ENCODE peak calls at places on chromosomes 2 and 18, in ten cellular contexts. D is RWPE1; Q is breast epithelium; Y is cardiac fibroblast; S is body of pancreas; T is astrocyte of the spinal cord; C is CD8-positive, alpha-beta T cell; I is psoas muscle; M is GM06990; R is Peyer's patch. J is an unnamed sample.
A peak's percentile ranks its signal among the peaks of the same experiment; 100 is the strongest.

GRCh38 chr2:160241251-160242137 is 41.4 kb upstream of the ITGB6 start:
- DNase-seq in R (peak; percentile 74), Q (peak; percentile 80), I (peak; percentile 45), M (no peak), C (no peak), Y (peak; percentile 76), T (peak; percentile 91), S (peak; percentile 86), D (peak; percentile 92), J (peak; percentile 28)

GRCh38 chr2:229695971-229696370 is 18.4 kb downstream of the DNER start:
- DNase-seq in Q (no peak), C (no peak), T (no peak), D (no peak), I (no peak), Y (no peak), S (no peak), R (no peak), M (no peak), J (no peak)

GRCh38 chr2:24122-24521 is 22.2 kb downstream of the FAM110C start:
- DNase-seq in M (no peak), R (no peak), I (no peak), Y (no peak), Q (no peak), T (no peak), S (peak; percentile 54), C (no peak), D (no peak), J (no peak)

GRCh38 chr18:3985030-3985429 is 470.1 kb downstream of the DLGAP1 start:
- DNase-seq in Q (no peak), M (no peak), I (no peak), T (peak; percentile 18), D (no peak), Y (no peak), R (no peak), S (no peak), C (no peak), J (no peak)

GRCh38 chr18:22211660-22212059 is 42.3 kb downstream of the GATA6 start:
- DNase-seq in S (peak; percentile 28), I (no peak), C (no peak), T (no peak), M (no peak), Q (no peak), D (no peak), R (no peak), Y (peak; percentile 62), J (no peak)

GRCh38 chr2:143229411-143229810 is 100.2 kb downstream of the ARHGAP15 start:
- DNase-seq in C (no peak), S (no peak), D (no peak), R (no peak), T (no peak), M (no peak), Q (no peak), I (no peak), Y (no peak), J (no peak)

GRCh38 chr18:9000736-9001135 is 101.8 kb upstream of the NDUFV2 start:
- DNase-seq in D (no peak), R (no peak), M (no peak), I (peak; percentile 25), S (no peak), T (no peak), C (no peak), Y (peak; percentile 71), Q (no peak), J (no peak)

GRCh38 chr2:27251786-27252185 is 11.1 kb downstream of the SLC30A3 start:
- DNase-seq in M (no peak), Q (no peak), S (no peak), R (no peak), Y (no peak), D (no peak), C (no peak), I (no peak), T (no peak), J (no peak)

GRCh38 chr2:134178109-134178877 is 75.6 kb upstream of the MGAT5 start:
- DNase-seq in Y (no peak), D (no peak), M (no peak), I (no peak), T (no peak), C (no peak), R (no peak), Q (no peak), S (no peak), J (no peak)

GRCh38 chr2:8551622-8552074 is 130.2 kb upstream of the ID2 start:
- DNase-seq in Y (no peak), T (no peak), R (peak; percentile 36), C (no peak), M (no peak), I (no peak), S (peak; percentile 8), Q (no peak), D (no peak), J (no peak)

GRCh38 chr2:195026261-195026660 is 630.8 kb upstream of the SLC39A10 start:
- DNase-seq in C (no peak), T (peak; percentile 53), S (no peak), R (no peak), I (no peak), Q (no peak), M (no peak), D (no peak), Y (no peak), J (no peak)

GRCh38 chr2:147442766-147443165 is 402.1 kb upstream of the ACVR2A start:
- DNase-seq in D (no peak), C (no peak), R (no peak), S (no peak), M (no peak), I (no peak), Y (peak; percentile 13), T (no peak), Q (no peak), J (no peak)

GRCh38 chr2:219434718-219435525 is at the start of gene SPEG:
- DNase-seq in C (no peak), Q (no peak), R (no peak), S (no peak), M (no peak), T (no peak), I (peak; percentile 74), D (no peak), Y (no peak), J (no peak)

GRCh38 chr2:219435701-219436100 is 1.1 kb downstream of the SPEG start:
- DNase-seq in C (no peak), R (no peak), D (no peak), S (no peak), T (no peak), I (no peak), Q (no peak), M (no peak), Y (no peak), J (no peak)

GRCh38 chr2:219434468-219434717 is 250 bp upstream of the SPEG start:
- DNase-seq in C (no peak), Q (no peak), I (no peak), D (no peak), S (no peak), M (no peak), Y (no peak), T (no peak), R (no peak), J (no peak)

GRCh38 chr2:219436491-219436890 is 1.8 kb downstream of the SPEG start:
- DNase-seq in I (no peak), D (no peak), S (no peak), Y (no peak), Q (no peak), R (no peak), C (no peak), T (no peak), M (no peak), J (no peak)

GRCh38 chr2:219433666-219434467 is 776 bp upstream of the SPEG start:
- DNase-seq in T (peak; percentile 50), M (no peak), Q (no peak), D (no peak), C (peak; percentile 25), Y (peak; percentile 77), R (no peak), S (no peak), I (peak; percentile 65), J (no peak)
- TF ChIP-seq CTCF in T (peak; percentile 55), M (peak; percentile 48), Q (no peak), D (no peak), C (no peak), Y (peak; percentile 52), R (peak; percentile 38), S (peak; percentile 20), I (peak; percentile 41), J (peak; percentile 14)

DNA sequence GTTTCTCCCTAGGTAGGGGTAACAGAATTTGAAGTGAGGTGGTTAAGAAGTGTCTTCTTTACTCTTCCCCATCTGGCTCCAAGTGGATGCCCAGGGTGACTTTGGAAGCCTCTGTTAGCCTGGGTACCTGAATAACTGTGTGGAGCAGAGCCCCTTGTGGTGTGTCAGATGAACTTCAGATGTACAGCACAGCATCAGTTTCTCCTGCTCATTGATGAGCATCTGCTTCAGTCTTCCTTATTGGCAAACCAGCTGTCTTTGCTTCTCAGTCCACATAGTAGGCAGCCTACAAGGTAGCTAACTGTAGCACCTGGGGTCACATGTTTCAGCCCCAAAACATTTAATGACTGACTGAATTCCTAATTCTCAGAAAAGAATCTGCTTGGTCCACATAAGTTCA is 56.2 kb upstream of the ATP8B1 start:
- DNase-seq in M (no peak), R (no peak), T (peak; percentile 14), Q (no peak), Y (peak; percentile 54), S (peak; percentile 18), I (no peak), D (peak; percentile 16), C (no peak), J (no peak)
- TF ChIP-seq CTCF in M (peak; percentile 71), R (peak; percentile 53), T (peak; percentile 54), Q (peak; percentile 18), Y (peak; percentile 65), S (peak; percentile 43), I (peak; percentile 31), D (no peak), C (no peak), J (peak; percentile 66)

DNA sequence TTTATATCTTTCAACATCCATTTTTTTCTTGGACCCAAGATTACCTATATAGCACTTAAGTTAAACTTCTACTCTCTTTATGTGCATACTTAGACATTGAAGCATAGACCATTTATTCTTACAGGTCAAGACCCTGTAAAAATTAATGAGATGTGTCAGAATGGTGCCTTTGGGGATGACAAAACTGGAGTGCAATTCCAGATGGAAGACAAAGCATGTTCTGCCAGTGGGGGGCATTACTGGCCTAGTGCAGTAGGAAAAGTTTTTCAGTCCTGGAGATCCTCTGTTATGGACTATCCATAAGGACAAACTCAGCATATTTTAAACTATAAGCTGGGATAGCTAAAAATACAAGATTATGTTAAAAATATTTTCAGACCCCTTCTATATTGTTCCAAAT is 57.8 kb upstream of the MMADHC start:
- DNase-seq in C (no peak), Q (no peak), I (no peak), D (no peak), M (no peak), T (peak; percentile 32), S (no peak), R (no peak), Y (peak; percentile 44), J (no peak)
- TF ChIP-seq CTCF in C (no peak), Q (no peak), I (no peak), D (no peak), M (no peak), T (peak; percentile 40), S (no peak), R (no peak), Y (peak; percentile 26), J (no peak)

DNA sequence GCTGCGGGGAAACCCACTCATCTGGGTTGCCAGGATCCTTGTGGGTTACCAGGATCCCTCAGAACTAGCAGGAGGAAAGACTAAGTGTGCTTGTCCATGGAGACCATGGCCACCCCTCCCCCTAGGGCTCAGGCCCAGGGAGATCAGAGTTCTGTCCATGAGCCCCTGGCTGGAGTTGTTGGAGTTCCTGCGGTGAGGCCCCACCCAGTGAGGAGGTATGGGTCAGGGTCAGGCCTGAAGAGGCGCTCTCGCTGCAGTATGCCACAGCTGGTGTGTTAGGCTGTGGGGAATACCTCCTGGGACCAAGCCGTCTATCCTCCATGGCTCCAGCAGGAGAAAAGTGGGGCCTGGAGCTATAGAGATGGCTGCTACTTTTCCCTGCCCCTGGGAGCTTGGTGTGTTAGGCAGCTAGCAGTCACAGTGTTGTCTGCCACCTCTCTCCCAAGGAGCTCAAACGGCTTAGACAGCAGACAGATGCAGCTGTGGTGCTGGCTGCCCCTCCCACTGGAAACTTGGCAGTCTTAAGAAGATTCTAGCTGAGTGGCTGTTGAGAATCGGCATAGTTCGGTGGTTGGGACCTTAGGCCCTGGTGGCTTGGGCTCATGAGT is 240.3 kb upstream of the CELF4 start:
- DNase-seq in R (no peak), C (no peak), Y (no peak), D (no peak), Q (no peak), M (no peak), T (no peak), I (no peak), S (no peak), J (no peak)
- TF ChIP-seq CTCF in R (no peak), C (no peak), Y (no peak), D (no peak), Q (no peak), M (no peak), T (no peak), I (no peak), S (no peak), J (no peak)